ENCODE peak calls at places on chromosomes 4 and X, in nine cellular contexts. M is brain microvascular endothelial cell; K is activated CD4-positive, alpha-beta T cell treated with anti-CD3 and anti-CD28 coated beads, Interleukin-2, amount 50 U/mL, for 24 hours; N is stimulated activated CD8-positive, alpha-beta memory T cell treated with anti-CD3 and anti-CD28 coated beads, Interleukin-15, amount 100 ng/mL, for 4 hours; F is HCEC 1CT; L is astrocyte of the cerebellum; H is GM06990; I is stimulated activated CD4-positive, alpha-beta T cell treated with anti-CD3 and anti-CD28 coated beads, Interleukin-2, amount 100 ng/mL, for 48 hours; C is stimulated activated naive CD4-positive, alpha-beta T cell. J is an unnamed sample.

GRCh38 chr4:112213850-112214249 is 17.7 kb upstream of the AP1AR start:
- DNase-seq in M (peak; percentile 31), K (no peak), N (no peak), F (peak; percentile 85), L (no peak), H (no peak), I (no peak), C (no peak), J (no peak)

GRCh38 chr4:40953253-40954118 is 203.7 kb downstream of the NSUN7 start:
- DNase-seq in M (no peak), K (no peak), N (no peak), F (no peak), L (no peak), H (no peak), I (no peak), C (no peak), J (peak; percentile 75)

GRCh38 chr4:147388016-147388415 is 92.9 kb upstream of the EDNRA start:
- DNase-seq in M (no peak), K (no peak), N (no peak), F (no peak), L (no peak), H (no peak), I (no peak), C (no peak), J (peak; percentile 22)

GRCh38 chr4:161061046-161061445 is 1102.8 kb downstream of the FSTL5 start:
- DNase-seq in M (no peak), K (no peak), N (no peak), F (no peak), L (no peak), H (no peak), I (no peak), C (no peak), J (no peak)

GRCh38 chr4:14022428-14022827 is 394.9 kb upstream of the BOD1L1 start:
- DNase-seq in M (peak; percentile 44), K (no peak), N (no peak), F (peak; percentile 29), L (peak; percentile 3), H (no peak), I (no peak), C (no peak), J (no peak)

GRCh38 chr4:127498366-127498765 is 134.4 kb upstream of the INTU start:
- DNase-seq in M (no peak), K (no peak), N (no peak), F (no peak), L (no peak), H (no peak), I (no peak), C (no peak), J (no peak)

GRCh38 chr4:106160560-106160959 is 155.4 kb downstream of the TBCK start:
- DNase-seq in M (no peak), K (no peak), N (no peak), F (no peak), L (no peak), H (no peak), I (no peak), C (no peak), J (peak; percentile 20)

GRCh38 chrX:12497832-12498591 is 293.2 kb upstream of the PRPS2 start:
- DNase-seq in M (no peak), K (no peak), N (no peak), F (no peak), L (no peak), H (no peak), I (no peak), C (no peak), J (no peak)

GRCh38 chrX:11097920-11098319 is 13.2 kb upstream of the HCCS start:
- DNase-seq in M (no peak), K (no peak), N (no peak), F (no peak), L (no peak), H (no peak), I (no peak), C (no peak), J (no peak)

GRCh38 chr4:145937021-145937861 is 1.4 kb downstream of the ZNF827 start:
- DNase-seq in M (peak; percentile 73), K (peak; percentile 30), N (peak; percentile 22), F (peak; percentile 38), L (no peak), H (peak; percentile 77), I (peak; percentile 24), C (peak; percentile 48), J (no peak)

GRCh38 chr4:2964077-2964471 is 703 bp downstream of the GRK4 start:
- DNase-seq in M (no peak), K (no peak), N (no peak), F (no peak), L (no peak), H (no peak), I (no peak), C (no peak), J (no peak)

GRCh38 chr4:141155586-141155985 is 22.3 kb upstream of the RNF150 start:
- DNase-seq in M (no peak), K (no peak), N (no peak), F (no peak), L (peak; percentile 73), H (no peak), I (no peak), C (no peak), J (no peak)

GRCh38 chrX:107658660-107659059 is 30.4 kb downstream of the PRPS1 start:
- DNase-seq in M (no peak), K (no peak), N (no peak), F (no peak), L (no peak), H (no peak), I (no peak), C (no peak), J (no peak)

GRCh38 chr4:100284302-100284701 is 94.0 kb upstream of the DDIT4L start:
- DNase-seq in M (no peak), K (no peak), N (no peak), F (no peak), L (no peak), H (no peak), I (no peak), C (no peak), J (no peak)

GRCh38 chr4:65089666-65090065 is 580.6 kb downstream of the EPHA5 start:
- DNase-seq in M (peak; percentile 13), K (no peak), N (no peak), F (peak; percentile 30), L (no peak), H (no peak), I (no peak), C (no peak), J (peak; percentile 83)

GRCh38 chr4:153553820-153554173 is 87.6 kb downstream of the TMEM131L start:
- DNase-seq in M (no peak), K (no peak), N (no peak), F (no peak), L (no peak), H (no peak), I (no peak), C (no peak), J (no peak)

GRCh38 chr4:137310593-137311490 is 221.5 kb downstream of the PCDH18 start:
- DNase-seq in M (peak; percentile 45), K (no peak), N (no peak), F (peak; percentile 73), L (peak; percentile 81), H (no peak), I (no peak), C (no peak), J (no peak)